ENCODE peak calls at places on chromosomes 7 and 10, in nine cellular contexts. C is endothelial cell of umbilical vein; R is colonic mucosa; A is stomach; D is tibial nerve; S is tibial artery; V is CD8-positive, alpha-beta T cell; K is ovary; O is HCT116. T is an unnamed sample.

GRCh38 chr10:97396056-97396455 is 5.1 kb downstream of the RRP12 start:
- DNase-seq in R (no peak), D (no peak), S (no peak), A (no peak), O (no peak), C (no peak), K (no peak), V (no peak), T (no peak)

GRCh38 chr10:10431422-10432066 is 586.1 kb upstream of the CELF2 start:
- DNase-seq in D (no peak), O (no peak), C (no peak), S (no peak), K (no peak), A (no peak), V (no peak), R (no peak), T (no peak)

GRCh38 chr7:122674502-122674901 is 24.4 kb downstream of the RNF133 start:
- DNase-seq in S (no peak), O (no peak), V (no peak), C (peak; percentile 87), A (peak; percentile 55), K (no peak), R (no peak), D (peak; percentile 41), T (no peak)

GRCh38 chr7:43669286-43670081 is 59.8 kb downstream of the COA1 start:
- DNase-seq in S (no peak), O (no peak), A (no peak), R (no peak), K (no peak), V (no peak), D (no peak), C (peak; percentile 33), T (no peak)

GRCh38 chr7:151008511-151009323 is 15.6 kb downstream of the ATG9B start:
- DNase-seq in K (peak; percentile 76), O (peak; percentile 87), D (no peak), V (peak; percentile 72), R (peak; percentile 71), C (peak; percentile 62), S (no peak), A (no peak), T (no peak)

GRCh38 chr10:131899695-131900349 is 986 bp upstream of the PPP2R2D start:
- DNase-seq in C (peak; percentile 16), D (no peak), K (no peak), S (peak; percentile 15), R (no peak), V (no peak), A (no peak), O (no peak), T (no peak)

GRCh38 chr10:116690356-116691078 is 51.8 kb downstream of the HSPA12A start:
- DNase-seq in S (peak; percentile 76), A (no peak), V (no peak), O (no peak), K (peak; percentile 70), C (no peak), D (peak; percentile 56), R (no peak), T (no peak)

GRCh38 chr10:132571565-132572544 is 34.3 kb downstream of the INPP5A start:
- DNase-seq in S (peak; percentile 84), D (no peak), A (peak; percentile 66), C (peak; percentile 75), R (peak; percentile 42), O (peak; percentile 65), K (peak; percentile 42), V (peak; percentile 42), T (no peak)

GRCh38 chr7:23713285-23714235 is 3.5 kb downstream of the STK31 start:
- DNase-seq in R (no peak), A (no peak), C (no peak), S (no peak), V (no peak), D (no peak), O (no peak), K (no peak), T (peak; percentile 31)

GRCh38 chr7:35268953-35269352 is 15.1 kb upstream of the TBX20 start:
- DNase-seq in C (no peak), O (no peak), D (no peak), K (no peak), V (no peak), R (no peak), S (no peak), A (no peak), T (no peak)

GRCh38 chr10:88670497-88670896 is 6.3 kb downstream of the LIPF start:
- DNase-seq in K (no peak), R (no peak), O (no peak), C (no peak), V (no peak), A (no peak), D (no peak), S (no peak), T (no peak)

GRCh38 chr7:17516768-17517167 is 218.3 kb downstream of the AHR start:
- DNase-seq in D (no peak), A (no peak), K (no peak), V (no peak), S (no peak), O (no peak), R (no peak), C (no peak), T (peak; percentile 75)

GRCh38 chr7:29063872-29064271 is 82.5 kb downstream of the CPVL start:
- DNase-seq in K (no peak), C (no peak), V (no peak), S (no peak), D (no peak), R (no peak), O (no peak), A (no peak), T (no peak)

GRCh38 chr10:28796606-28797512 is 119.5 kb downstream of the BAMBI start:
- DNase-seq in S (peak; percentile 81), K (peak; percentile 83), A (peak; percentile 34), C (no peak), V (no peak), D (peak; percentile 17), O (no peak), R (no peak), T (no peak)

GRCh38 chr10:514137-514671 is 175.3 kb downstream of the DIP2C start:
- DNase-seq in R (no peak), D (no peak), V (no peak), O (no peak), K (no peak), A (peak; percentile 73), S (peak; percentile 77), C (no peak), T (no peak)

GRCh38 chr7:111763221-111763791 is 201.0 kb upstream of the IMMP2L start:
- DNase-seq in O (peak; percentile 57), R (no peak), S (no peak), C (peak; percentile 46), D (no peak), A (no peak), K (no peak), V (no peak), T (no peak)

DNA sequence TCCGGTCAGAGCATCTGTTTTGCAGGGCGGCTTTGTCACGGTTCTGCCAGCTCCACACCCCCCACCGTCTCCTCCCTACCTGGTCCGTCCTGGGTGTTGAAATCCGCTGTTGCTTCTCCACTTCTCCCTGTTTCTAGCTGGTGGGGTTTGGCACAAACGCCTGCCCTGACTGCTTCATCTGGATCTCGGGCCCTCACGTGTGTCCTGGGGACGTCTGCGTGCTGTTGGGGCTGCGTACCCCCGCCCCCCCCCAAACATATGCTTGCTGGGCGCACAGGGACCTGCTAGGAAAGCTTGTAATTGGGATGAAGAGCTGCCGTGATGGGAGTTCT is 11.3 kb downstream of the AMZ1 start:
- DNase-seq in R (no peak), V (no peak), C (no peak), S (no peak), A (no peak), D (no peak), O (no peak), K (no peak), T (no peak)
- H3K36me3 ChIP-seq in R (no peaks in the 10 kb centered on the region), V (no peaks in the 10 kb centered on the region), C (no peaks in the 10 kb centered on the region), S (no peaks in the 10 kb centered on the region), A (no peaks in the 10 kb centered on the region), D (no peaks in the 10 kb centered on the region), O (no peaks in the 10 kb centered on the region), K (no peaks in the 10 kb centered on the region), T (no peaks in the 10 kb centered on the region)

GRCh38 chr7:129952164-129952652 is 552 bp downstream of the UBE2H start:
- DNase-seq in A (peak; percentile 60), O (no peak), S (peak; percentile 76), C (peak; percentile 45), R (peak; percentile 66), K (peak; percentile 42), V (no peak), D (no peak), T (no peak)
- TF ChIP-seq CTCF in A (no peak), O (no peak), S (no peak), C (no peak), R (no peak), K (no peak), V (no peak), D (no peak), T (no peak)

GRCh38 chr10:12238821-12239220 is 42.8 kb downstream of the CDC123 start:
- DNase-seq in R (no peak), S (no peak), C (no peak), K (no peak), O (no peak), D (no peak), A (no peak), V (no peak), T (no peak)
- H3K36me3 ChIP-seq in R (no peaks in the 10 kb centered on the region), S (peaks cover 32% of the 10 kb centered on the region), C (peaks cover 6% of the 10 kb centered on the region), K (no peaks in the 10 kb centered on the region), O (peaks cover 44% of the 10 kb centered on the region), D (peaks cover 11% of the 10 kb centered on the region), A (peaks cover 70% of the 10 kb centered on the region), V (peaks cover 46% of the 10 kb centered on the region), T (peaks cover 3% of the 10 kb centered on the region)

GRCh38 chr7:103613655-103614642 is 167.9 kb upstream of the SLC26A5 start:
- DNase-seq in S (no peak), R (no peak), D (no peak), C (peak; percentile 12), O (no peak), A (no peak), V (no peak), K (no peak), T (no peak)
- TF ChIP-seq CTCF in S (no peak), R (no peak), D (no peak), C (peak; percentile 11), O (peak; percentile 4), A (no peak), V (no peak), K (no peak), T (peak; percentile 36)

DNA sequence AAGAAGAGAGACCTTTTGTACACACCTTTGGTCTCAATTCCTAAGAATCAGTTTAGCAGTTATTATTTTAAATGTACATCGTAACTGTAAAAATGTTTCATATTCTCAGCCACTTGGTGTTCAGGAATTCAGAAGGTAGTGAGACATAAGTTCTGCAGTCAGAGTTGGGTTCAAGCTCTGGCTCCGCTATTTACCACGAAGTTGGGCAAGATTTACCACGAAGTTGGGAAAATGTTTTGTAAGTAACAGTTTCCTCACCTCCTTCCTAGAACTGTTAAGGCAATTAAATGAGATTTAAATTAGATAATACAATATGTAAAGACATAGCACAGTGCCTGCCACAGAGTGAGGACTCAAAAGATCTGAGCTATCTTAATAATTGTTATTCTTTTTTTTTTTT is 16.2 kb upstream of the ABLIM1 start:
- DNase-seq in C (no peak), D (no peak), K (no peak), S (no peak), R (no peak), O (no peak), A (no peak), V (no peak), T (no peak)
- H3K36me3 ChIP-seq in C (peaks cover 3% of the 10 kb centered on the region), D (no peaks in the 10 kb centered on the region), K (no peaks in the 10 kb centered on the region), S (no peaks in the 10 kb centered on the region), R (no peaks in the 10 kb centered on the region), O (no peaks in the 10 kb centered on the region), A (no peaks in the 10 kb centered on the region), V (no peaks in the 10 kb centered on the region), T (no peaks in the 10 kb centered on the region)

GRCh38 chr7:32936686-32937085 is 20.6 kb upstream of the FKBP9 start:
- DNase-seq in V (no peak), K (no peak), S (no peak), A (no peak), D (no peak), O (no peak), R (no peak), C (no peak), T (no peak)
- TF ChIP-seq CTCF in V (no peak), K (no peak), S (no peak), A (no peak), D (no peak), O (no peak), R (no peak), C (no peak), T (no peak)

T was measured in BJ.